ENCODE peak calls at places on chromosomes 13 and 19, in four cellular contexts. X is EL; E is stimulated activated naive CD4-positive, alpha-beta T cell treated with Interleukin-2 at 50 U/mL for 16 hours; V is NCI-H1092. G is an unnamed sample.

GRCh38 chr13:66048888-66049287 is 1181.2 kb downstream of the PCDH9 start:
- DNase-seq in E (no peak), X (no peak), V (no peak), G (no peak)

GRCh38 chr19:18153555-18154134 is 682 bp downstream of the PIK3R2 start:
- DNase-seq in X (peak; percentile 18), E (peak; percentile 12), V (peak; percentile 13), G (no peak)

GRCh38 chr13:74361274-74361673 is 227.1 kb upstream of the KLF12 start:
- DNase-seq in V (no peak), X (no peak), E (no peak), G (no peak)

GRCh38 chr13:113633485-113633873 is 24.5 kb downstream of the ATP4B start:
- DNase-seq in E (no peak), V (no peak), X (no peak), G (no peak)

GRCh38 chr13:95267662-95268369 is 33.4 kb downstream of the ABCC4 start:
- DNase-seq in E (no peak), V (peak; percentile 19), X (peak; percentile 96), G (no peak)

GRCh38 chr13:20680416-20681080 is 23.0 kb upstream of the IL17D start:
- DNase-seq in V (no peak), X (no peak), E (no peak), G (no peak)

GRCh38 chr13:67353891-67354459 is 123.8 kb upstream of the PCDH9 start:
- DNase-seq in E (no peak), V (no peak), X (peak; percentile 4), G (no peak)

GRCh38 chr19:44341794-44342193 is 14.7 kb downstream of the ZNF112 start:
- DNase-seq in V (no peak), X (no peak), E (no peak), G (no peak)

GRCh38 chr13:78326608-78327007 is 276.7 kb downstream of the POU4F1 start:
- DNase-seq in X (no peak), V (peak; percentile 26), E (no peak), G (no peak)

GRCh38 chr19:6524326-6524725 is 6.5 kb upstream of the TNFSF9 start:
- DNase-seq in E (no peak), X (no peak), V (no peak), G (no peak)

GRCh38 chr19:6639439-6639838 is 30.5 kb downstream of the TNFSF14 start:
- DNase-seq in X (peak; percentile 20), E (no peak), V (no peak), G (no peak)

GRCh38 chr13:35874704-35875103 is 256.5 kb downstream of the DCLK1 start:
- DNase-seq in E (no peak), V (no peak), X (no peak), G (no peak)

GRCh38 chr19:35592226-35592625 is 6.3 kb downstream of the PMIS2 start:
- DNase-seq in X (peak; percentile 29), V (no peak), E (no peak), G (peak; percentile 15)

GRCh38 chr19:18479964-18480723 is 41.7 kb downstream of the ELL start:
- DNase-seq in V (peak; percentile 67), E (no peak), X (peak; percentile 82), G (no peak)

GRCh38 chr13:24610956-24611355 is 69.3 kb upstream of the ATP12A start:
- DNase-seq in E (no peak), X (no peak), V (no peak), G (no peak)

GRCh38 chr19:45069056-45069455 is 7.2 kb downstream of the ZNF296 start:
- DNase-seq in X (peak; percentile 22), E (no peak), V (no peak), G (no peak)

GRCh38 chr19:12769689-12770088 is 5.7 kb downstream of the HOOK2 start:
- DNase-seq in V (peak; percentile 52), X (no peak), E (peak; percentile 77), G (no peak)

GRCh38 chr13:40789275-40790231 is at the start of gene SLC25A15:
- DNase-seq in X (peak; percentile 86), V (peak; percentile 45), E (peak; percentile 66), G (peak; percentile 78)

GRCh38 chr13:52599853-52600603 is 42.2 kb upstream of the HNRNPA1L2 start:
- DNase-seq in E (no peak), V (peak; percentile 27), X (peak; percentile 50), G (no peak)

GRCh38 chr19:10254244-10254643 is 2.2 kb downstream of the MRPL4 start:
- DNase-seq in X (no peak), V (no peak), E (no peak), G (no peak)

GRCh38 chr19:28130066-28130511 is 1082.9 kb downstream of the UQCRFS1 start:
- DNase-seq in E (no peak), V (no peak), X (no peak), G (no peak)

GRCh38 chr13:51315658-51316057 is 23.8 kb upstream of the SERPINE3 start:
- DNase-seq in X (no peak), V (no peak), E (no peak), G (no peak)

GRCh38 chr13:94712812-94713555 is 639 bp upstream of the SOX21 start:
- DNase-seq in X (peak; percentile 40), E (no peak), V (peak; percentile 59), G (no peak)

GRCh38 chr19:3061214-3062161 is 807 bp downstream of the TLE5 start:
- DNase-seq in V (no peak), X (peak; percentile 49), E (peak; percentile 43), G (no peak)

GRCh38 chr13:44054525-44054924 is 174.8 kb downstream of the LACC1 start:
- DNase-seq in V (no peak), X (no peak), E (no peak), G (no peak)

GRCh38 chr19:28971513-28971912 is 241.4 kb downstream of the UQCRFS1 start:
- DNase-seq in V (no peak), E (no peak), X (no peak), G (no peak)

GRCh38 chr13:111361873-111362648 is 41.6 kb downstream of the TEX29 start:
- DNase-seq in X (no peak), V (no peak), E (no peak), G (no peak)

GRCh38 chr13:111474136-111475002 is 153.9 kb downstream of the TEX29 start:
- DNase-seq in V (peak; percentile 81), X (peak; percentile 38), E (no peak), G (peak; percentile 36)

G was measured in HL-60.